ENCODE peak calls at places on chromosome 12, in nine cellular contexts. One of them, this sample, is unnamed.

GRCh38 chr12:75480469-75480949 is at the start of gene GLIPR1:
- DNase-seq in WTC11: no peak
- DNase-seq in IMR-90: peak; percentile 99
- DNase-seq in bronchial epithelial cell: peak; percentile 97
- DNase-seq in endothelial cell: no peak
- DNase-seq in neural crest cell: peak; percentile 8
- DNase-seq in tibial artery: peak; percentile 90
- DNase-seq in AG10803: peak; percentile 99
- DNase-seq in neural progenitor cell: peak; percentile 4
- DNase-seq in this sample: peak; percentile 99

GRCh38 chr12:91053951-91054715 is 3.7 kb downstream of the KERA start:
- DNase-seq in bronchial epithelial cell: peak; percentile 53
- DNase-seq in WTC11: no peak
- DNase-seq in IMR-90: peak; percentile 72
- DNase-seq in neural crest cell: no peak
- DNase-seq in AG10803: peak; percentile 94
- DNase-seq in neural progenitor cell: no peak
- DNase-seq in endothelial cell: no peak
- DNase-seq in tibial artery: no peak
- DNase-seq in this sample: peak; percentile 78

GRCh38 chr12:124404162-124404561 is 109.3 kb downstream of the RFLNA start:
- DNase-seq in IMR-90: no peak
- DNase-seq in WTC11: no peak
- DNase-seq in AG10803: no peak
- DNase-seq in bronchial epithelial cell: no peak
- DNase-seq in neural crest cell: no peak
- DNase-seq in endothelial cell: no peak
- DNase-seq in tibial artery: peak; percentile 89
- DNase-seq in neural progenitor cell: no peak
- DNase-seq in this sample: no peak

GRCh38 chr12:23950775-23951391 is 1.4 kb upstream of the SOX5 start:
- DNase-seq in bronchial epithelial cell: peak; percentile 3
- DNase-seq in WTC11: peak; percentile 12
- DNase-seq in neural crest cell: peak; percentile 45
- DNase-seq in tibial artery: no peak
- DNase-seq in AG10803: no peak
- DNase-seq in neural progenitor cell: peak; percentile 77
- DNase-seq in endothelial cell: peak; percentile 24
- DNase-seq in IMR-90: peak; percentile 17
- DNase-seq in this sample: no peak

GRCh38 chr12:69272511-69272910 is 33.1 kb downstream of the CPSF6 start:
- DNase-seq in WTC11: no peak
- DNase-seq in IMR-90: no peak
- DNase-seq in neural crest cell: no peak
- DNase-seq in neural progenitor cell: no peak
- DNase-seq in endothelial cell: no peak
- DNase-seq in bronchial epithelial cell: no peak
- DNase-seq in tibial artery: no peak
- DNase-seq in AG10803: no peak
- DNase-seq in this sample: no peak

GRCh38 chr12:3698218-3698974 is 54.5 kb downstream of the CRACR2A start:
- DNase-seq in IMR-90: peak; percentile 95
- DNase-seq in AG10803: peak; percentile 98
- DNase-seq in bronchial epithelial cell: peak; percentile 91
- DNase-seq in tibial artery: no peak
- DNase-seq in neural progenitor cell: peak; percentile 48
- DNase-seq in WTC11: no peak
- DNase-seq in neural crest cell: no peak
- DNase-seq in endothelial cell: no peak
- DNase-seq in this sample: peak; percentile 94

GRCh38 chr12:116542345-116542950 is 16.7 kb upstream of the MAP1LC3B2 start:
- DNase-seq in neural crest cell: no peak
- DNase-seq in AG10803: no peak
- DNase-seq in endothelial cell: no peak
- DNase-seq in tibial artery: no peak
- DNase-seq in WTC11: no peak
- DNase-seq in IMR-90: no peak
- DNase-seq in bronchial epithelial cell: no peak
- DNase-seq in neural progenitor cell: no peak
- DNase-seq in this sample: no peak

GRCh38 chr12:62895351-62895750 is 39.6 kb downstream of the PPM1H start:
- DNase-seq in neural crest cell: no peak
- DNase-seq in IMR-90: no peak
- DNase-seq in endothelial cell: no peak
- DNase-seq in tibial artery: no peak
- DNase-seq in WTC11: no peak
- DNase-seq in neural progenitor cell: no peak
- DNase-seq in bronchial epithelial cell: no peak
- DNase-seq in AG10803: no peak
- DNase-seq in this sample: no peak

GRCh38 chr12:795305-795704 is 42.9 kb downstream of the WNK1 start:
- DNase-seq in bronchial epithelial cell: no peak
- DNase-seq in WTC11: no peak
- DNase-seq in IMR-90: no peak
- DNase-seq in neural crest cell: no peak
- DNase-seq in endothelial cell: no peak
- DNase-seq in tibial artery: no peak
- DNase-seq in AG10803: no peak
- DNase-seq in neural progenitor cell: no peak
- DNase-seq in this sample: no peak

GRCh38 chr12:27899151-27899661 is 73.3 kb downstream of the PTHLH start:
- DNase-seq in tibial artery: no peak
- DNase-seq in neural progenitor cell: no peak
- DNase-seq in endothelial cell: no peak
- DNase-seq in neural crest cell: no peak
- DNase-seq in IMR-90: peak; percentile 100
- DNase-seq in bronchial epithelial cell: peak; percentile 100
- DNase-seq in AG10803: peak; percentile 99
- DNase-seq in WTC11: no peak
- DNase-seq in this sample: peak; percentile 97

DNA sequence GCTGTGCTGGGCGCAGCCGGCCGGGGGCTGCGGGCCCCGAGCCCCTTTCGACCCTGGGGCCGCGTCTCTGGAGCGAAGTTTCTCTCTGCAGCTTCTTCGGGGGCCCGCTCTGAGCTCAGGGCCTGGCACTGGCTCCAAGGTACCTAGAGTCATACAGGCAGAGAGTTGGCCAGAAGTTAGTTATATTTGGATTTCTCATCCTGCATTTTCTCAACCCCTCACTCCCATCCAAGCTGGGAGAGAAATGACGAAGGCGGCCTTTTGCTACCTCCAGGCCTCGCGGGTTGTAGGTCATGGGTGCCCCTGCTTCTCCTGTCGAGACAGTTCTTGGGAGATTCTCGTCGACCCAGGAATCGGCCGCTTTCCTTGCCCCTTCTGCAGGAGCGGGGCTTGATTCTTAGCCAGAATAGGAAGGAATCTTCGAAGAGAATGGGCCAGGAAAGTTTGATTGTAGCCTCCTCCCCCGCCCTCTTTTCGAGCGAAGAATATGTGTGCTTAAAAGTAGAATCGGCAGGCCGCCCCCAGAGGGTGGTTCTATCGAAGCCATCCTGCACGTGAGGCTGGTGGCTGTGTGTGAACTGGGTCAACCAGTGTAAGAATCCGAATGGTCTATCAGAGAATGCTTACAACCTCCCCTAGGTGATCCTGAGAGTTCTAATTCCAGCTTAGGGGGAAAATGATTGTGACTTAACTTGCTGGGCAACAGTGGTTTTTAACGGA is 781 bp downstream of the MLEC start:
- DNase-seq in tibial artery: no peak
- DNase-seq in endothelial cell: peak; percentile 23
- DNase-seq in neural progenitor cell: peak; percentile 62
- DNase-seq in WTC11: peak; percentile 28
- DNase-seq in IMR-90: no peak
- DNase-seq in bronchial epithelial cell: no peak
- DNase-seq in AG10803: peak; percentile 25
- DNase-seq in neural crest cell: no peak
- DNase-seq in this sample: no peak
- TF ChIP-seq CTCF in tibial artery: no peak
- TF ChIP-seq CTCF in endothelial cell: no peak
- TF ChIP-seq CTCF in neural progenitor cell: no peak
- TF ChIP-seq CTCF in WTC11: no peak
- TF ChIP-seq CTCF in IMR-90: no peak
- TF ChIP-seq CTCF in bronchial epithelial cell: no peak
- TF ChIP-seq CTCF in AG10803: no peak
- TF ChIP-seq CTCF in neural crest cell: no peak
- TF ChIP-seq CTCF in this sample: no peak

GRCh38 chr12:132658149-132658905 is 28.8 kb downstream of the POLE start:
- DNase-seq in WTC11: no peak
- DNase-seq in bronchial epithelial cell: no peak
- DNase-seq in AG10803: no peak
- DNase-seq in tibial artery: peak; percentile 11
- DNase-seq in endothelial cell: no peak
- DNase-seq in IMR-90: no peak
- DNase-seq in neural crest cell: no peak
- DNase-seq in neural progenitor cell: no peak
- DNase-seq in this sample: no peak
- TF ChIP-seq CTCF in WTC11: no peak
- TF ChIP-seq CTCF in bronchial epithelial cell: no peak
- TF ChIP-seq CTCF in AG10803: no peak
- TF ChIP-seq CTCF in tibial artery: no peak
- TF ChIP-seq CTCF in endothelial cell: no peak
- TF ChIP-seq CTCF in IMR-90: no peak
- TF ChIP-seq CTCF in neural crest cell: no peak
- TF ChIP-seq CTCF in neural progenitor cell: no peak
- TF ChIP-seq CTCF in this sample: no peak

GRCh38 chr12:53952871-53953734 is 1.6 kb upstream of the HOXC12 start:
- DNase-seq in IMR-90: no peak
- DNase-seq in WTC11: peak; percentile 81
- DNase-seq in bronchial epithelial cell: no peak
- DNase-seq in neural crest cell: no peak
- DNase-seq in endothelial cell: no peak
- DNase-seq in neural progenitor cell: peak; percentile 63
- DNase-seq in AG10803: no peak
- DNase-seq in tibial artery: peak; percentile 62
- DNase-seq in this sample: no peak

GRCh38 chr12:53950789-53951576 is 3.7 kb upstream of the HOXC12 start:
- DNase-seq in neural crest cell: no peak
- DNase-seq in tibial artery: peak; percentile 57
- DNase-seq in bronchial epithelial cell: no peak
- DNase-seq in IMR-90: no peak
- DNase-seq in WTC11: no peak
- DNase-seq in endothelial cell: no peak
- DNase-seq in neural progenitor cell: no peak
- DNase-seq in AG10803: no peak
- DNase-seq in this sample: no peak

GRCh38 chr12:53952335-53952694 is 2.4 kb upstream of the HOXC12 start:
- DNase-seq in endothelial cell: no peak
- DNase-seq in AG10803: no peak
- DNase-seq in IMR-90: no peak
- DNase-seq in WTC11: no peak
- DNase-seq in neural crest cell: no peak
- DNase-seq in neural progenitor cell: peak; percentile 65
- DNase-seq in tibial artery: no peak
- DNase-seq in bronchial epithelial cell: no peak
- DNase-seq in this sample: no peak

GRCh38 chr12:53950441-53950781 is 4.3 kb upstream of the HOXC12 start:
- DNase-seq in AG10803: no peak
- DNase-seq in IMR-90: no peak
- DNase-seq in WTC11: no peak
- DNase-seq in neural progenitor cell: no peak
- DNase-seq in tibial artery: no peak
- DNase-seq in neural crest cell: no peak
- DNase-seq in endothelial cell: no peak
- DNase-seq in bronchial epithelial cell: no peak
- DNase-seq in this sample: no peak

DNA sequence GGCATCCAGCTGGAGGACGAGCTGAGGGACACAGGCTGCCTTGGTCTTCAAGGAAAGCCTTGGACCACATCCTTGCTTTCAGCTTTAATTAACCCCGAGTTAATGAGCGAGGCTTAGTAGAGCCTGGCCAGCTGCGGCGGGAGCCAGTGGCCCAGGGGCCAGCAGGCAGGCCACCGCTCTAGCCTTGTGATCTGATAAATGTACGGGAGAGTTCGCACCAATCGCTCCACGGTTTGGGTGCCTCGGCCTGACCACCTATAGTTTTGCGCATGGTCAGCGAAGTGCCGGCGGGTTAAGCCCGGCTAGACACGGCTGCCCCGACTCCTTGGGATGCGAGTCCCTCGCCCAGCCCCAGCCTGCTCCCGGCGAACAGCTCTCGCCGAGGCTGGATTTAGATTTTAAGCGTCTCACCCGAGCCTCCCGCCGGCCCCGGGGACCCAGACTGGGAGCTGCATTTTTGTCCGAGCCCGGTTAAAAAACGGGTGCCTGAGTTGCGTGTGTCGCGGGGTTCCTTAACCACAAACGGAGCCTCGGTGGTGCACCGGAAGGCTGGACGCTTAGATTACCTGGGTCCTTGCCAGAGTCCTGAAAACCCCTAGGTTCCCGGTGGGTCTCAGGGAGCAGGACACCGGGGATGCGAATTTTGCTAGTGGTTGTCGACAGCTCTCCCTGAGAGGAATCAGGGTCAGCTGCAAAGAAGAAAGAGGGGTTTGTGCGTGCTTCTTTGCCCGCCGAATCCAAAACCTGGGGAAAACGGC is 2.9 kb upstream of the HOXC12 start:
- DNase-seq in WTC11: no peak
- DNase-seq in bronchial epithelial cell: no peak
- DNase-seq in neural progenitor cell: peak; percentile 40
- DNase-seq in endothelial cell: no peak
- DNase-seq in neural crest cell: no peak
- DNase-seq in tibial artery: peak; percentile 49
- DNase-seq in IMR-90: no peak
- DNase-seq in AG10803: no peak
- DNase-seq in this sample: no peak
- TF ChIP-seq CTCF in WTC11: no peak
- TF ChIP-seq CTCF in bronchial epithelial cell: no peak
- TF ChIP-seq CTCF in neural progenitor cell: no peak
- TF ChIP-seq CTCF in endothelial cell: no peak
- TF ChIP-seq CTCF in neural crest cell: no peak
- TF ChIP-seq CTCF in tibial artery: no peak
- TF ChIP-seq CTCF in IMR-90: no peak
- TF ChIP-seq CTCF in AG10803: no peak
- TF ChIP-seq CTCF in this sample: no peak

DNA sequence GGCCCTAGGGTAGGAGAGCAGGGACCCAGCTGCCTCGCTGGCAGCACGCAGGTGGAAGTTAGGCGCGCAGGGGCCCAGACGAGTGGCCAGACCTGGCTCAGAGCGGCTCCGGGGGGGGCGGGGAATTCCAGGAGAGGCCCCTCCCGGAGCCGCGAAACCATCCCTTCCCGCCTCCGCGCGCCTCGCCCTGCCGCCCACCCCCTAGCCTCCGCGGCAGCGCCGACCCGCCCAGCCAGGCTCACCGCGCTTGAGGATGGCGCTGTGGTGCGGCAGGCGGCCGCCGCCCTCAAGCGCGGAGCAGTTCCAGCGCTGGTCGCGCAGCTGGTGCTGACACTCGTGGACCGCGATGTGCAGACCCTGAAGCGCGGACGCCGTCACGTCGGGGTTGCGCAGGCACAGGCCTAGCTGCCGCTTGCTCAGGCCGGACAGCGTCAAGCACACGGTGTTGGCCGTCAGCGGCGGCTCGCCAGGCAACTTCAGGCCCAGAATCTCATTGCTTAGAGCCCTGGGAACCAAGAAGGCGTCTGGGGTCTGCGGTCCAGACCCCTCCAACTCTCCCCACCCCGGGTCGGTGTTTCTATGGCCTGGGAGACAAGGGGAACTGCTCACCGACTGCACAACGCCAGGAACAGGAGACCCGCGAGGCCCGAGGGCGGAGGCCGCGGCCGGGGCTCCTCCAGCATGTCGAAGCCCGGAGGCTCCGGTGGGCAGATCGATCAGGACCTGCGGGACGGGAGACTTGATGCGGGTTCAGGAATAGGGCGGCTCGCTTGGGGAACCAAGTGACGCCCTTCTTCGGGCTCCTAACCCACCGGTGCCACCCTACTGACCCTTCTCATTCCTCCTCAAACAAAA is 1.5 kb downstream of the WNT10B start:
- DNase-seq in AG10803: no peak
- DNase-seq in WTC11: peak; percentile 48
- DNase-seq in neural crest cell: no peak
- DNase-seq in endothelial cell: no peak
- DNase-seq in bronchial epithelial cell: no peak
- DNase-seq in neural progenitor cell: peak; percentile 72
- DNase-seq in tibial artery: no peak
- DNase-seq in IMR-90: no peak
- DNase-seq in this sample: no peak
- TF ChIP-seq CTCF in AG10803: no peak
- TF ChIP-seq CTCF in WTC11: no peak
- TF ChIP-seq CTCF in neural crest cell: no peak
- TF ChIP-seq CTCF in endothelial cell: no peak
- TF ChIP-seq CTCF in bronchial epithelial cell: peak; percentile 13
- TF ChIP-seq CTCF in neural progenitor cell: peak; percentile 32
- TF ChIP-seq CTCF in tibial artery: no peak
- TF ChIP-seq CTCF in IMR-90: no peak
- TF ChIP-seq CTCF in this sample: peak; percentile 36

This sample was measured in HFFc6.